ENCODE peak calls at places on chromosomes 1 and 21, in seven cellular contexts. Z, C, T, Y, Q, A and R are unnamed samples. For H3K9me3, the result is how much of the 10 kb centered on the place peaks cover.

GRCh38 chr1:67883069-67883468 is 49.8 kb upstream of the GNG12 start:
- DNase-seq in Z (no peak), C (peak), T (no peak), Y (no peak), Q (peak), A (no peak), R (no peak)

GRCh38 chr1:237759371-237759770 is 131.4 kb downstream of the ZP4 start:
- DNase-seq in Z (no peak), C (no peak), T (no peak), Y (no peak), Q (no peak), A (no peak), R (no peak)

GRCh38 chr1:58363639-58364038 is 182.9 kb downstream of the OMA1 start:
- DNase-seq in Z (no peak), C (no peak), T (no peak), Y (no peak), Q (no peak), A (no peak), R (no peak)

GRCh38 chr1:94207695-94208094 is 29.7 kb downstream of the ARHGAP29 start:
- DNase-seq in Z (no peak), C (no peak), T (no peak), Y (no peak), Q (no peak), A (no peak), R (no peak)

GRCh38 chr1:239717097-239718051 is 331.0 kb downstream of the CHRM3 start:
- DNase-seq in Z (no peak), C (no peak), T (no peak), Y (no peak), Q (peak), A (no peak), R (no peak)

GRCh38 chr21:43717166-43717853 is 1.6 kb upstream of the PDXK start:
- DNase-seq in Z (no peak), C (no peak), T (no peak), Y (peak), Q (no peak), A (no peak), R (no peak)

GRCh38 chr1:31227891-31228290 is 11.8 kb downstream of the NKAIN1 start:
- DNase-seq in Z (no peak), C (no peak), T (no peak), Y (no peak), Q (no peak), A (no peak), R (no peak)

GRCh38 chr1:78277253-78277652 is 213.5 kb upstream of the PTGFR start:
- DNase-seq in Z (no peak), C (peak), T (no peak), Y (no peak), Q (no peak), A (no peak), R (no peak)

GRCh38 chr1:208166340-208167138 is 77.6 kb downstream of the PLXNA2 start:
- DNase-seq in Z (no peak), C (no peak), T (no peak), Y (no peak), Q (no peak), A (no peak), R (no peak)

GRCh38 chr1:66374561-66375111 is 159.3 kb upstream of the SGIP1 start:
- DNase-seq in Z (no peak), C (peak), T (no peak), Y (no peak), Q (no peak), A (no peak), R (no peak)

GRCh38 chr1:229563701-229564100 is 5.2 kb upstream of the ABCB10 start:
- DNase-seq in Z (no peak), C (peak), T (no peak), Y (no peak), Q (no peak), A (peak), R (peak)

GRCh38 chr1:209155556-209155955 is 428.0 kb upstream of the CAMK1G start:
- DNase-seq in Z (no peak), C (no peak), T (no peak), Y (no peak), Q (no peak), A (no peak), R (no peak)

GRCh38 chr1:157521056-157521455 is 31.3 kb downstream of the FCRL5 start:
- DNase-seq in Z (no peak), C (no peak), T (no peak), Y (no peak), Q (no peak), A (no peak), R (no peak)

GRCh38 chr1:167460836-167461235 is 57.5 kb downstream of the CD247 start:
- DNase-seq in Z (no peak), C (no peak), T (no peak), Y (no peak), Q (no peak), A (no peak), R (no peak)

GRCh38 chr21:20519076-20519475 is 479.1 kb upstream of the NCAM2 start:
- DNase-seq in Z (no peak), C (no peak), T (no peak), Y (no peak), Q (no peak), A (no peak), R (no peak)

GRCh38 chr1:100606438-100606837 is 68.5 kb downstream of the GPR88 start:
- DNase-seq in Z (no peak), C (peak), T (peak), Y (no peak), Q (peak), A (peak), R (peak)

GRCh38 chr1:25161981-25162380 is 70.3 kb downstream of the SYF2 start:
- DNase-seq in Z (no peak), C (no peak), T (no peak), Y (no peak), Q (no peak), A (no peak), R (no peak)

GRCh38 chr1:233790662-233791371 is 113.7 kb upstream of the SLC35F3 start:
- DNase-seq in Z (no peak), C (peak), T (peak), Y (no peak), Q (peak), A (peak), R (peak)

GRCh38 chr21:46183910-46184624 is at the start of gene SPATC1L:
- DNase-seq in Z (peak), C (peak), T (peak), Y (peak), Q (no peak), A (peak), R (peak)

GRCh38 chr1:37449936-37450335 is 24.4 kb upstream of the ZC3H12A start:
- DNase-seq in Z (no peak), C (no peak), T (no peak), Y (no peak), Q (no peak), A (no peak), R (peak)

GRCh38 chr1:235960799-235961198 is 94.1 kb upstream of the LYST start:
- DNase-seq in Z (no peak), C (no peak), T (no peak), Y (no peak), Q (no peak), A (no peak), R (no peak)
- TF ChIP-seq POLR2A in Z (no peak), C (no peak), T (no peak), Y (no peak), Q (no peak), A (no peak), R (no peak)

GRCh38 chr1:248752981-248753525 is 2.5 kb downstream of the LYPD8 start:
- DNase-seq in Z (no peak), C (no peak), T (no peak), Y (no peak), Q (no peak), A (no peak), R (no peak)
- H3K9me3 ChIP-seq in Z (under half), C (under half), T (under half), Y (under half), Q (under half), A (under half), R (under half)

GRCh38 chr1:244835276-244836134 is at the start of gene COX20:
- DNase-seq in Z (peak), C (peak), T (peak), Y (peak), Q (peak), A (peak), R (peak)
- TF ChIP-seq CTCF in Z (no peak), C (no peak), T (no peak), Y (no peak), Q (no peak), A (no peak), R (peak)

DNA sequence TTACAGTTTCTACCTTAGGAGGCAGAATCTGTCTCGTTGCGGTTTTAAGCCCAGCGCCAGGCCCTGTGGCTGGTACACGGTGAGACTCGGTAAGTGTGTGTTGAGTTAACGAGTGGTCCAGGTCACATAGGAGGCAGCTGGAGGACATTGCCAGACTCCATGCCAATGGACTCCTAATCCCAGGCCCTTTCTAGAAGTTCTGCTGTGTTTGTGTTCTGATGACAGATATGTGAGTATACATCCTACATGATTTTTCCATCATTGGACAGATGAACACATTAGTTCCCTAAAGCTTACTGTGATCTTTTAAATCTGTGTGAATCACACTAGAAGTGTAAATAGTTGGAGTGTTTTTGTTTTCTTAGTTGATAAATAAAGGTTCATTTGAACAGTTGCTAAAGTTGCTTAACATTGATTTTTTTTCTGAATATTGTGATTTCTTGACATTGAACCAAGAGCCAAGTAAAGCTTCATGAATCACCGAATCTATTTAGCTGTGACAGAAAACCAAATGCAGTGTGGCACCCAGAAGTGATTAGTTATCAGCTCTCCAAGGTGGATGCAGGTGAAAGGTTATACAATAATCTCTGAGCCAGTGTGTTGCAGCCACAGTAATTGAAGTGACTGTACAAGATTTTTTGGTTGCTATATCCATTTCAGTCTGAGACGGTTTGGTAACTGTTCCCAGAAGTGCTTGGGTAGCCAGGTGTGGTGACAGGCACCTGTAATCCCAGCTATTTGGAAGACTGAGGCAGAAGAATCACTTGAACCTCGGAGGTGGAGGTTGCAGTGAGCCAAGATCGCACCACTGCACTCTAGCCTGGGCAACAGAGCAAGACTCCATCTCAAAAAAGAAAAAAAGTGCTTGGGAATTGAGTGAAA is 46.3 kb downstream of the DOP1B start:
- DNase-seq in Z (no peak), C (peak), T (no peak), Y (no peak), Q (no peak), A (no peak), R (no peak)
- TF ChIP-seq POLR2A in Z (no peak), C (no peak), T (no peak), Y (no peak), Q (no peak), A (no peak), R (no peak)

DNA sequence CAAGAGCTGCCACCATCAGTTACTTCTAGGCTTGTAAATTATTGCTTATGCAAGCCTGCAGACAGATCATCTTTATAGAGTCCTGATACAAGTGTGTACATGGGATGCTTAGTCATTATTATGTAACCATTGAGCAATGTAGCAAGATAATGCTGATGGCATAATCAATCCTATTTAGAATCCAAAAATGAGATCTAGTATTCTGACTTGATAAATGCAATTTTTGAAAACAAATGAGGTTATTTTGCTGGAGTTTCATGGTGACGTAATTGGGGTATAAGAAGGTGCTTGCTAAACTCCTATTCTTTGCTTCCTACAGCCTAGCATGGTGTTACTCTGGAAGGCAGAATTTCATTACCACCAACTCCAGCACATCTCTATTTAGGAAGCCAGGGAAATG is 801.7 kb upstream of the PRMT6 start:
- DNase-seq in Z (no peak), C (no peak), T (no peak), Y (no peak), Q (no peak), A (no peak), R (no peak)
- H3K9me3 ChIP-seq in Z (under half), C (under half), T (under half), Y (under half), Q (under half), A (under half), R (under half)

DNA sequence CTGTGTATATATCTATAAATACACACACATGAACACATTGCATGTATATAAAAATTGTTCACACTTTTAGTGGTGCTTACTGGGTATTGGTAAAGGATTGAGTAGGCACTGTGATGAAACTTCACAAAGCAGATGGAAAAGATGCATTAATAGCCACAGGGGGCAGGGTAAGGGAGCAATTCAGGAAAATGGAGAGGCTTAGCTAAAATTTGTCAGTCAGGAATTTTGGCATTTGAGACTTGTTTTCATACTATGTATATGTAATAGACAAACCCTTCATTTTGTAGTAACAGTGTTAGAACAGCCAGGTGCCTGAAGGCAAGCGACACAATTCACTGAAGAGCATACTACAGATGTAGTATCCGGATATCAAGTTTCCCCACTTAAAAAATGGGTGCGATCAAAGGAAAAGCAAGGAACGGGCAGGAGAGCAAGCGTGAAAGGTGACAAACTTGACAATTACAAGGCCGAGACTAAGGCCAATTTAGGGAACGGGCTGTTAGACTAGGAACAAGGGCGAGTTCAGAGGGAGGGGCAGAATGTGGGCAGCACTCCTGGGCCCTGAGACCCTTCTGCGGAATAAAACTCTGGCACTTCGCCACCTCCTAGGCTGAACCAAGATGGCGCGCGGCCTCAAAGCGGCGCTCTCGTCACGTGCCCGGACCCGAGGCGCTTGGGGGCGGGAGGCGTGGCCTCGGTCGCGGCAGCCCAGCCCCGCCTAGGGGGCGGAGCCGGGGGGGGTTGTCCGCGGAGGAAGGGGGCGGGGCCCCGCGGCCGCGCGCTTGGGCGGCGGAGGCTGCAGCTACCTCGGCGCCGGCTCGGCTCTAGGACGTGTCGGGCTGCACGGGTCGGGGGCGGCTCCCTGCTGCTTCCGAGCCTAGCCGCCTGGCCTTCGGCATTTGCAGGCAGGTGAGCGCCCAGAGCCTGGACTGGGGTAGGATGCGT is at the start of gene PPFIA4:
- DNase-seq in Z (peak), C (peak), T (peak), Y (peak), Q (peak), A (peak), R (peak)
- TF ChIP-seq CTCF in Z (no peak), C (no peak), T (no peak), Y (no peak), Q (no peak), A (no peak), R (no peak)